ENCODE peak calls at places on chromosomes 5 and 9, in ten cellular contexts. One of them, this sample, is unnamed.
A peak's percentile ranks its signal among the peaks of the same experiment; 100 is the strongest.

GRCh38 chr9:114098660-114099522 is at the start of gene KIF12:
- DNase-seq in NCI-H774: no peak
- DNase-seq in activated naive CD8-positive, alpha-beta T cell treated with anti-CD3 and anti-CD28 coated beads, Interleukin-2, amount 50 U/mL, for 24 hours: peak; percentile 35
- DNase-seq in Kasumi-1: no peak
- DNase-seq in ureter: peak; percentile 67
- DNase-seq in HT1080: no peak
- DNase-seq in stimulated activated CD8-positive, alpha-beta memory T cell treated with anti-CD3 and anti-CD28 coated beads, Interleukin-7, amount 100 ng/mL, for 1 hour: no peak
- DNase-seq in EL: no peak
- DNase-seq in heart left ventricle: no peak
- DNase-seq in OCI-M1: no peak
- DNase-seq in this sample: no peak

GRCh38 chr9:33288235-33288634 is 2.1 kb upstream of the NFX1 start:
- DNase-seq in EL: no peak
- DNase-seq in Kasumi-1: no peak
- DNase-seq in stimulated activated CD8-positive, alpha-beta memory T cell treated with anti-CD3 and anti-CD28 coated beads, Interleukin-7, amount 100 ng/mL, for 1 hour: no peak
- DNase-seq in activated naive CD8-positive, alpha-beta T cell treated with anti-CD3 and anti-CD28 coated beads, Interleukin-2, amount 50 U/mL, for 24 hours: no peak
- DNase-seq in heart left ventricle: no peak
- DNase-seq in ureter: no peak
- DNase-seq in NCI-H774: no peak
- DNase-seq in OCI-M1: no peak
- DNase-seq in HT1080: no peak
- DNase-seq in this sample: no peak

GRCh38 chr9:2798423-2798822 is 45.5 kb downstream of the PUM3 start:
- DNase-seq in EL: peak; percentile 24
- DNase-seq in activated naive CD8-positive, alpha-beta T cell treated with anti-CD3 and anti-CD28 coated beads, Interleukin-2, amount 50 U/mL, for 24 hours: no peak
- DNase-seq in HT1080: peak; percentile 8
- DNase-seq in stimulated activated CD8-positive, alpha-beta memory T cell treated with anti-CD3 and anti-CD28 coated beads, Interleukin-7, amount 100 ng/mL, for 1 hour: no peak
- DNase-seq in ureter: no peak
- DNase-seq in Kasumi-1: no peak
- DNase-seq in OCI-M1: no peak
- DNase-seq in heart left ventricle: no peak
- DNase-seq in NCI-H774: no peak
- DNase-seq in this sample: no peak

GRCh38 chr5:172549708-172550095 is 91.4 kb upstream of the NEURL1B start:
- DNase-seq in HT1080: no peak
- DNase-seq in Kasumi-1: no peak
- DNase-seq in heart left ventricle: no peak
- DNase-seq in stimulated activated CD8-positive, alpha-beta memory T cell treated with anti-CD3 and anti-CD28 coated beads, Interleukin-7, amount 100 ng/mL, for 1 hour: no peak
- DNase-seq in EL: no peak
- DNase-seq in NCI-H774: no peak
- DNase-seq in activated naive CD8-positive, alpha-beta T cell treated with anti-CD3 and anti-CD28 coated beads, Interleukin-2, amount 50 U/mL, for 24 hours: no peak
- DNase-seq in ureter: no peak
- DNase-seq in OCI-M1: no peak
- DNase-seq in this sample: peak; percentile 37

GRCh38 chr5:154356256-154356655 is 89.5 kb upstream of the SAP30L start:
- DNase-seq in NCI-H774: no peak
- DNase-seq in Kasumi-1: no peak
- DNase-seq in OCI-M1: no peak
- DNase-seq in stimulated activated CD8-positive, alpha-beta memory T cell treated with anti-CD3 and anti-CD28 coated beads, Interleukin-7, amount 100 ng/mL, for 1 hour: no peak
- DNase-seq in ureter: no peak
- DNase-seq in HT1080: peak; percentile 53
- DNase-seq in EL: peak; percentile 66
- DNase-seq in heart left ventricle: no peak
- DNase-seq in activated naive CD8-positive, alpha-beta T cell treated with anti-CD3 and anti-CD28 coated beads, Interleukin-2, amount 50 U/mL, for 24 hours: no peak
- DNase-seq in this sample: no peak

GRCh38 chr5:121025671-121026070 is 561.6 kb downstream of the PRR16 start:
- DNase-seq in HT1080: no peak
- DNase-seq in Kasumi-1: no peak
- DNase-seq in stimulated activated CD8-positive, alpha-beta memory T cell treated with anti-CD3 and anti-CD28 coated beads, Interleukin-7, amount 100 ng/mL, for 1 hour: no peak
- DNase-seq in OCI-M1: no peak
- DNase-seq in activated naive CD8-positive, alpha-beta T cell treated with anti-CD3 and anti-CD28 coated beads, Interleukin-2, amount 50 U/mL, for 24 hours: no peak
- DNase-seq in heart left ventricle: no peak
- DNase-seq in EL: no peak
- DNase-seq in ureter: no peak
- DNase-seq in NCI-H774: no peak
- DNase-seq in this sample: no peak

GRCh38 chr9:137435980-137436760 is 5.0 kb downstream of the ENTPD8 start:
- DNase-seq in heart left ventricle: no peak
- DNase-seq in activated naive CD8-positive, alpha-beta T cell treated with anti-CD3 and anti-CD28 coated beads, Interleukin-2, amount 50 U/mL, for 24 hours: no peak
- DNase-seq in OCI-M1: peak; percentile 77
- DNase-seq in EL: peak; percentile 91
- DNase-seq in Kasumi-1: no peak
- DNase-seq in HT1080: peak; percentile 91
- DNase-seq in NCI-H774: no peak
- DNase-seq in stimulated activated CD8-positive, alpha-beta memory T cell treated with anti-CD3 and anti-CD28 coated beads, Interleukin-7, amount 100 ng/mL, for 1 hour: no peak
- DNase-seq in ureter: peak; percentile 83
- DNase-seq in this sample: peak; percentile 61

GRCh38 chr9:29213374-29214161 is 1640.3 kb upstream of the C9orf72 start:
- DNase-seq in ureter: no peak
- DNase-seq in EL: no peak
- DNase-seq in HT1080: no peak
- DNase-seq in OCI-M1: peak; percentile 77
- DNase-seq in activated naive CD8-positive, alpha-beta T cell treated with anti-CD3 and anti-CD28 coated beads, Interleukin-2, amount 50 U/mL, for 24 hours: no peak
- DNase-seq in NCI-H774: peak; percentile 35
- DNase-seq in Kasumi-1: no peak
- DNase-seq in stimulated activated CD8-positive, alpha-beta memory T cell treated with anti-CD3 and anti-CD28 coated beads, Interleukin-7, amount 100 ng/mL, for 1 hour: no peak
- DNase-seq in heart left ventricle: no peak
- DNase-seq in this sample: no peak

GRCh38 chr9:2427016-2427891 is 194.3 kb upstream of the VLDLR start:
- DNase-seq in heart left ventricle: no peak
- DNase-seq in ureter: no peak
- DNase-seq in OCI-M1: no peak
- DNase-seq in NCI-H774: peak; percentile 94
- DNase-seq in activated naive CD8-positive, alpha-beta T cell treated with anti-CD3 and anti-CD28 coated beads, Interleukin-2, amount 50 U/mL, for 24 hours: no peak
- DNase-seq in Kasumi-1: no peak
- DNase-seq in stimulated activated CD8-positive, alpha-beta memory T cell treated with anti-CD3 and anti-CD28 coated beads, Interleukin-7, amount 100 ng/mL, for 1 hour: no peak
- DNase-seq in HT1080: peak; percentile 27
- DNase-seq in EL: no peak
- DNase-seq in this sample: no peak

GRCh38 chr5:173625261-173625660 is 8.8 kb upstream of the BOD1 start:
- DNase-seq in activated naive CD8-positive, alpha-beta T cell treated with anti-CD3 and anti-CD28 coated beads, Interleukin-2, amount 50 U/mL, for 24 hours: no peak
- DNase-seq in heart left ventricle: no peak
- DNase-seq in stimulated activated CD8-positive, alpha-beta memory T cell treated with anti-CD3 and anti-CD28 coated beads, Interleukin-7, amount 100 ng/mL, for 1 hour: no peak
- DNase-seq in Kasumi-1: no peak
- DNase-seq in OCI-M1: no peak
- DNase-seq in HT1080: no peak
- DNase-seq in EL: no peak
- DNase-seq in NCI-H774: no peak
- DNase-seq in ureter: no peak
- DNase-seq in this sample: no peak

GRCh38 chr5:129724647-129725046 is 23.2 kb upstream of the MINAR2 start:
- DNase-seq in HT1080: no peak
- DNase-seq in EL: no peak
- DNase-seq in NCI-H774: no peak
- DNase-seq in heart left ventricle: no peak
- DNase-seq in OCI-M1: no peak
- DNase-seq in ureter: no peak
- DNase-seq in stimulated activated CD8-positive, alpha-beta memory T cell treated with anti-CD3 and anti-CD28 coated beads, Interleukin-7, amount 100 ng/mL, for 1 hour: no peak
- DNase-seq in Kasumi-1: no peak
- DNase-seq in activated naive CD8-positive, alpha-beta T cell treated with anti-CD3 and anti-CD28 coated beads, Interleukin-2, amount 50 U/mL, for 24 hours: no peak
- DNase-seq in this sample: no peak

GRCh38 chr5:109083937-109084336 is 325.8 kb downstream of the PJA2 start:
- DNase-seq in EL: no peak
- DNase-seq in heart left ventricle: no peak
- DNase-seq in activated naive CD8-positive, alpha-beta T cell treated with anti-CD3 and anti-CD28 coated beads, Interleukin-2, amount 50 U/mL, for 24 hours: no peak
- DNase-seq in OCI-M1: no peak
- DNase-seq in NCI-H774: no peak
- DNase-seq in Kasumi-1: no peak
- DNase-seq in stimulated activated CD8-positive, alpha-beta memory T cell treated with anti-CD3 and anti-CD28 coated beads, Interleukin-7, amount 100 ng/mL, for 1 hour: no peak
- DNase-seq in HT1080: no peak
- DNase-seq in ureter: no peak
- DNase-seq in this sample: no peak

GRCh38 chr5:4511996-4512656 is 628.0 kb upstream of the ADAMTS16 start:
- DNase-seq in HT1080: peak; percentile 17
- DNase-seq in ureter: peak; percentile 54
- DNase-seq in activated naive CD8-positive, alpha-beta T cell treated with anti-CD3 and anti-CD28 coated beads, Interleukin-2, amount 50 U/mL, for 24 hours: no peak
- DNase-seq in Kasumi-1: no peak
- DNase-seq in stimulated activated CD8-positive, alpha-beta memory T cell treated with anti-CD3 and anti-CD28 coated beads, Interleukin-7, amount 100 ng/mL, for 1 hour: no peak
- DNase-seq in NCI-H774: no peak
- DNase-seq in EL: no peak
- DNase-seq in heart left ventricle: peak; percentile 25
- DNase-seq in OCI-M1: no peak
- DNase-seq in this sample: peak; percentile 47

GRCh38 chr5:180739271-180739670 is 587 bp downstream of the OR2Y1 start:
- DNase-seq in ureter: no peak
- DNase-seq in OCI-M1: no peak
- DNase-seq in activated naive CD8-positive, alpha-beta T cell treated with anti-CD3 and anti-CD28 coated beads, Interleukin-2, amount 50 U/mL, for 24 hours: no peak
- DNase-seq in Kasumi-1: no peak
- DNase-seq in stimulated activated CD8-positive, alpha-beta memory T cell treated with anti-CD3 and anti-CD28 coated beads, Interleukin-7, amount 100 ng/mL, for 1 hour: no peak
- DNase-seq in NCI-H774: no peak
- DNase-seq in heart left ventricle: no peak
- DNase-seq in HT1080: no peak
- DNase-seq in EL: peak; percentile 44
- DNase-seq in this sample: no peak

GRCh38 chr9:38082456-38083287 is 13.6 kb upstream of the SHB start:
- DNase-seq in Kasumi-1: no peak
- DNase-seq in stimulated activated CD8-positive, alpha-beta memory T cell treated with anti-CD3 and anti-CD28 coated beads, Interleukin-7, amount 100 ng/mL, for 1 hour: no peak
- DNase-seq in ureter: no peak
- DNase-seq in OCI-M1: no peak
- DNase-seq in activated naive CD8-positive, alpha-beta T cell treated with anti-CD3 and anti-CD28 coated beads, Interleukin-2, amount 50 U/mL, for 24 hours: no peak
- DNase-seq in heart left ventricle: no peak
- DNase-seq in NCI-H774: no peak
- DNase-seq in EL: no peak
- DNase-seq in HT1080: no peak
- DNase-seq in this sample: no peak

GRCh38 chr9:88528356-88528755 is 6.6 kb upstream of the NXNL2 start:
- DNase-seq in EL: no peak
- DNase-seq in HT1080: no peak
- DNase-seq in ureter: no peak
- DNase-seq in Kasumi-1: no peak
- DNase-seq in activated naive CD8-positive, alpha-beta T cell treated with anti-CD3 and anti-CD28 coated beads, Interleukin-2, amount 50 U/mL, for 24 hours: no peak
- DNase-seq in stimulated activated CD8-positive, alpha-beta memory T cell treated with anti-CD3 and anti-CD28 coated beads, Interleukin-7, amount 100 ng/mL, for 1 hour: no peak
- DNase-seq in OCI-M1: no peak
- DNase-seq in heart left ventricle: no peak
- DNase-seq in NCI-H774: no peak
- DNase-seq in this sample: no peak

GRCh38 chr5:131413605-131414559 is 150.0 kb downstream of the CDC42SE2 start:
- DNase-seq in NCI-H774: no peak
- DNase-seq in HT1080: no peak
- DNase-seq in OCI-M1: no peak
- DNase-seq in stimulated activated CD8-positive, alpha-beta memory T cell treated with anti-CD3 and anti-CD28 coated beads, Interleukin-7, amount 100 ng/mL, for 1 hour: no peak
- DNase-seq in Kasumi-1: peak; percentile 23
- DNase-seq in EL: no peak
- DNase-seq in activated naive CD8-positive, alpha-beta T cell treated with anti-CD3 and anti-CD28 coated beads, Interleukin-2, amount 50 U/mL, for 24 hours: peak; percentile 28
- DNase-seq in heart left ventricle: no peak
- DNase-seq in ureter: no peak
- DNase-seq in this sample: peak; percentile 13

GRCh38 chr9:95504053-95504963 is 12.5 kb downstream of the PTCH1 start:
- DNase-seq in EL: peak; percentile 64
- DNase-seq in heart left ventricle: peak; percentile 40
- DNase-seq in HT1080: peak; percentile 17
- DNase-seq in Kasumi-1: no peak
- DNase-seq in NCI-H774: no peak
- DNase-seq in OCI-M1: no peak
- DNase-seq in stimulated activated CD8-positive, alpha-beta memory T cell treated with anti-CD3 and anti-CD28 coated beads, Interleukin-7, amount 100 ng/mL, for 1 hour: no peak
- DNase-seq in activated naive CD8-positive, alpha-beta T cell treated with anti-CD3 and anti-CD28 coated beads, Interleukin-2, amount 50 U/mL, for 24 hours: no peak
- DNase-seq in ureter: peak; percentile 67
- DNase-seq in this sample: peak; percentile 60

GRCh38 chr5:16713386-16713928 is 96.7 kb upstream of the RETREG1 start:
- DNase-seq in activated naive CD8-positive, alpha-beta T cell treated with anti-CD3 and anti-CD28 coated beads, Interleukin-2, amount 50 U/mL, for 24 hours: no peak
- DNase-seq in ureter: no peak
- DNase-seq in NCI-H774: peak; percentile 71
- DNase-seq in HT1080: no peak
- DNase-seq in stimulated activated CD8-positive, alpha-beta memory T cell treated with anti-CD3 and anti-CD28 coated beads, Interleukin-7, amount 100 ng/mL, for 1 hour: no peak
- DNase-seq in heart left ventricle: no peak
- DNase-seq in EL: no peak
- DNase-seq in OCI-M1: no peak
- DNase-seq in Kasumi-1: no peak
- DNase-seq in this sample: no peak

GRCh38 chr5:131367219-131367860 is 103.5 kb downstream of the CDC42SE2 start:
- DNase-seq in OCI-M1: no peak
- DNase-seq in ureter: no peak
- DNase-seq in EL: no peak
- DNase-seq in heart left ventricle: no peak
- DNase-seq in HT1080: no peak
- DNase-seq in activated naive CD8-positive, alpha-beta T cell treated with anti-CD3 and anti-CD28 coated beads, Interleukin-2, amount 50 U/mL, for 24 hours: no peak
- DNase-seq in Kasumi-1: no peak
- DNase-seq in stimulated activated CD8-positive, alpha-beta memory T cell treated with anti-CD3 and anti-CD28 coated beads, Interleukin-7, amount 100 ng/mL, for 1 hour: no peak
- DNase-seq in NCI-H774: no peak
- DNase-seq in this sample: no peak

GRCh38 chr5:156201793-156202388 is 125.1 kb upstream of the SGCD start:
- DNase-seq in heart left ventricle: no peak
- DNase-seq in EL: no peak
- DNase-seq in OCI-M1: no peak
- DNase-seq in stimulated activated CD8-positive, alpha-beta memory T cell treated with anti-CD3 and anti-CD28 coated beads, Interleukin-7, amount 100 ng/mL, for 1 hour: no peak
- DNase-seq in HT1080: peak; percentile 65
- DNase-seq in NCI-H774: no peak
- DNase-seq in activated naive CD8-positive, alpha-beta T cell treated with anti-CD3 and anti-CD28 coated beads, Interleukin-2, amount 50 U/mL, for 24 hours: no peak
- DNase-seq in Kasumi-1: no peak
- DNase-seq in ureter: no peak
- DNase-seq in this sample: no peak

GRCh38 chr9:134328341-134328840 is 2.1 kb downstream of the RXRA start:
- DNase-seq in activated naive CD8-positive, alpha-beta T cell treated with anti-CD3 and anti-CD28 coated beads, Interleukin-2, amount 50 U/mL, for 24 hours: no peak
- DNase-seq in HT1080: no peak
- DNase-seq in EL: peak; percentile 33
- DNase-seq in Kasumi-1: no peak
- DNase-seq in heart left ventricle: no peak
- DNase-seq in stimulated activated CD8-positive, alpha-beta memory T cell treated with anti-CD3 and anti-CD28 coated beads, Interleukin-7, amount 100 ng/mL, for 1 hour: no peak
- DNase-seq in ureter: no peak
- DNase-seq in NCI-H774: no peak
- DNase-seq in OCI-M1: no peak
- DNase-seq in this sample: no peak

GRCh38 chr5:40689442-40689841 is 9.7 kb downstream of the PTGER4 start:
- DNase-seq in HT1080: peak; percentile 96
- DNase-seq in ureter: no peak
- DNase-seq in Kasumi-1: no peak
- DNase-seq in heart left ventricle: no peak
- DNase-seq in EL: peak; percentile 96
- DNase-seq in stimulated activated CD8-positive, alpha-beta memory T cell treated with anti-CD3 and anti-CD28 coated beads, Interleukin-7, amount 100 ng/mL, for 1 hour: no peak
- DNase-seq in activated naive CD8-positive, alpha-beta T cell treated with anti-CD3 and anti-CD28 coated beads, Interleukin-2, amount 50 U/mL, for 24 hours: peak; percentile 45
- DNase-seq in OCI-M1: peak; percentile 48
- DNase-seq in NCI-H774: no peak
- DNase-seq in this sample: peak; percentile 88

GRCh38 chr5:144289277-144289676 is 118.6 kb downstream of the KCTD16 start:
- DNase-seq in ureter: no peak
- DNase-seq in OCI-M1: no peak
- DNase-seq in stimulated activated CD8-positive, alpha-beta memory T cell treated with anti-CD3 and anti-CD28 coated beads, Interleukin-7, amount 100 ng/mL, for 1 hour: no peak
- DNase-seq in HT1080: no peak
- DNase-seq in activated naive CD8-positive, alpha-beta T cell treated with anti-CD3 and anti-CD28 coated beads, Interleukin-2, amount 50 U/mL, for 24 hours: no peak
- DNase-seq in heart left ventricle: no peak
- DNase-seq in NCI-H774: no peak
- DNase-seq in Kasumi-1: no peak
- DNase-seq in EL: no peak
- DNase-seq in this sample: no peak

GRCh38 chr5:116532762-116533525 is 41.7 kb downstream of the SEMA6A start:
- DNase-seq in ureter: no peak
- DNase-seq in NCI-H774: peak; percentile 79
- DNase-seq in Kasumi-1: no peak
- DNase-seq in HT1080: no peak
- DNase-seq in EL: no peak
- DNase-seq in heart left ventricle: no peak
- DNase-seq in stimulated activated CD8-positive, alpha-beta memory T cell treated with anti-CD3 and anti-CD28 coated beads, Interleukin-7, amount 100 ng/mL, for 1 hour: no peak
- DNase-seq in activated naive CD8-positive, alpha-beta T cell treated with anti-CD3 and anti-CD28 coated beads, Interleukin-2, amount 50 U/mL, for 24 hours: no peak
- DNase-seq in OCI-M1: no peak
- DNase-seq in this sample: no peak

GRCh38 chr9:129981180-129981907 is 61.6 kb downstream of the FNBP1 start:
- DNase-seq in Kasumi-1: no peak
- DNase-seq in EL: no peak
- DNase-seq in activated naive CD8-positive, alpha-beta T cell treated with anti-CD3 and anti-CD28 coated beads, Interleukin-2, amount 50 U/mL, for 24 hours: no peak
- DNase-seq in NCI-H774: no peak
- DNase-seq in stimulated activated CD8-positive, alpha-beta memory T cell treated with anti-CD3 and anti-CD28 coated beads, Interleukin-7, amount 100 ng/mL, for 1 hour: no peak
- DNase-seq in ureter: no peak
- DNase-seq in heart left ventricle: peak; percentile 29
- DNase-seq in OCI-M1: no peak
- DNase-seq in HT1080: no peak
- DNase-seq in this sample: no peak

GRCh38 chr5:6592611-6593010 is 40.2 kb downstream of the NSUN2 start:
- DNase-seq in heart left ventricle: no peak
- DNase-seq in HT1080: no peak
- DNase-seq in stimulated activated CD8-positive, alpha-beta memory T cell treated with anti-CD3 and anti-CD28 coated beads, Interleukin-7, amount 100 ng/mL, for 1 hour: no peak
- DNase-seq in activated naive CD8-positive, alpha-beta T cell treated with anti-CD3 and anti-CD28 coated beads, Interleukin-2, amount 50 U/mL, for 24 hours: no peak
- DNase-seq in OCI-M1: no peak
- DNase-seq in EL: peak; percentile 51
- DNase-seq in ureter: no peak
- DNase-seq in Kasumi-1: no peak
- DNase-seq in NCI-H774: no peak
- DNase-seq in this sample: peak; percentile 24

GRCh38 chr9:126411225-126411947 is 84.8 kb downstream of the MVB12B start:
- DNase-seq in stimulated activated CD8-positive, alpha-beta memory T cell treated with anti-CD3 and anti-CD28 coated beads, Interleukin-7, amount 100 ng/mL, for 1 hour: no peak
- DNase-seq in Kasumi-1: no peak
- DNase-seq in NCI-H774: peak; percentile 57
- DNase-seq in activated naive CD8-positive, alpha-beta T cell treated with anti-CD3 and anti-CD28 coated beads, Interleukin-2, amount 50 U/mL, for 24 hours: no peak
- DNase-seq in heart left ventricle: no peak
- DNase-seq in EL: no peak
- DNase-seq in HT1080: no peak
- DNase-seq in ureter: no peak
- DNase-seq in OCI-M1: peak; percentile 50
- DNase-seq in this sample: no peak

This sample was measured in NB4.